ENCODE peak calls at places on chromosomes 5 and 9, in nine cellular contexts. Y is nephron progenitor cell, S is glutamatergic neuron, Q is WTC11, B is Calu3, N is GM06990, V is lung, H is HFF-Myc, M is cardiac fibroblast. J is an unnamed sample.

GRCh38 chr9:530681-531080 is 310.8 kb upstream of the DMRT1 start:
- DNase-seq in Y (no peak), S (no peak), Q (no peak), B (peak; percentile 19), N (no peak), V (no peak), H (no peak), M (peak; percentile 67), J (no peak)

GRCh38 chr5:138967806-138968448 is 92.8 kb upstream of the LRRTM2 start:
- DNase-seq in Y (no peak), S (no peak), Q (no peak), B (peak; percentile 61), N (no peak), V (peak; percentile 81), H (no peak), M (no peak), J (no peak)

GRCh38 chr5:40429258-40430111 is 250.2 kb upstream of the PTGER4 start:
- DNase-seq in Y (no peak), S (no peak), Q (no peak), B (no peak), N (no peak), V (no peak), H (no peak), M (peak; percentile 43), J (no peak)

GRCh38 chr5:175464414-175465233 is 13.7 kb upstream of the SFXN1 start:
- DNase-seq in Y (peak; percentile 72), S (peak; percentile 78), Q (peak; percentile 79), B (peak; percentile 78), N (no peak), V (peak; percentile 47), H (no peak), M (peak; percentile 44), J (peak; percentile 80)

GRCh38 chr9:4742246-4742645 is 1.2 kb upstream of the AK3 start:
- DNase-seq in Y (no peak), S (no peak), Q (no peak), B (no peak), N (no peak), V (no peak), H (no peak), M (no peak), J (no peak)

GRCh38 chr9:17005085-17005484 is 129.8 kb upstream of the CNTLN start:
- DNase-seq in Y (peak; percentile 37), S (no peak), Q (no peak), B (peak; percentile 38), N (no peak), V (no peak), H (peak; percentile 41), M (peak; percentile 85), J (no peak)

GRCh38 chr9:84996716-84997115 is 327.2 kb downstream of the NTRK2 start:
- DNase-seq in Y (no peak), S (no peak), Q (no peak), B (no peak), N (no peak), V (no peak), H (no peak), M (no peak), J (no peak)

GRCh38 chr5:9765421-9765820 is 135.3 kb upstream of the TAS2R1 start:
- DNase-seq in Y (no peak), S (no peak), Q (no peak), B (no peak), N (no peak), V (no peak), H (peak; percentile 85), M (no peak), J (no peak)

GRCh38 chr5:149337746-149338145 is 7.6 kb upstream of the GRPEL2 start:
- DNase-seq in Y (no peak), S (peak; percentile 71), Q (no peak), B (no peak), N (no peak), V (no peak), H (no peak), M (no peak), J (no peak)

GRCh38 chr9:92517046-92517445 is 18.7 kb downstream of the ECM2 start:
- DNase-seq in Y (no peak), S (no peak), Q (no peak), B (no peak), N (no peak), V (no peak), H (no peak), M (no peak), J (no peak)

GRCh38 chr9:92513349-92513748 is 22.4 kb downstream of the ECM2 start:
- DNase-seq in Y (no peak), S (no peak), Q (no peak), B (no peak), N (no peak), V (no peak), H (no peak), M (peak; percentile 37), J (no peak)

GRCh38 chr9:92510747-92511146 is 25.0 kb downstream of the ECM2 start:
- DNase-seq in Y (no peak), S (no peak), Q (no peak), B (no peak), N (no peak), V (no peak), H (no peak), M (no peak), J (no peak)

GRCh38 chr9:92512622-92513021 is 23.2 kb downstream of the ECM2 start:
- DNase-seq in Y (no peak), S (no peak), Q (no peak), B (no peak), N (no peak), V (no peak), H (no peak), M (no peak), J (no peak)

GRCh38 chr9:92514635-92515034 is 21.2 kb downstream of the ECM2 start:
- DNase-seq in Y (no peak), S (no peak), Q (no peak), B (no peak), N (no peak), V (no peak), H (no peak), M (no peak), J (no peak)
- TF ChIP-seq CTCF in Y (no peak), S (no peak), Q (no peak), B (no peak), N (no peak), V (no peak), H (no peak), M (no peak), J (no peak)

GRCh38 chr5:154858972-154859950 is 834 bp downstream of the CNOT8 start:
- DNase-seq in Y (no peak), S (no peak), Q (no peak), B (no peak), N (peak; percentile 29), V (no peak), H (no peak), M (peak; percentile 7), J (no peak)

GRCh38 chr5:154858251-154858971 is at the start of gene CNOT8:
- DNase-seq in Y (peak; percentile 97), S (peak; percentile 98), Q (peak; percentile 97), B (peak; percentile 99), N (peak; percentile 98), V (peak; percentile 98), H (peak; percentile 88), M (peak; percentile 99), J (peak; percentile 97)

GRCh38 chr5:154860123-154860522 is 1.7 kb downstream of the CNOT8 start:
- DNase-seq in Y (no peak), S (no peak), Q (no peak), B (peak; percentile 28), N (no peak), V (peak; percentile 51), H (no peak), M (peak; percentile 68), J (peak; percentile 10)

GRCh38 chr5:154857091-154857533 is 1.3 kb upstream of the CNOT8 start:
- DNase-seq in Y (no peak), S (peak; percentile 86), Q (no peak), B (no peak), N (no peak), V (no peak), H (no peak), M (no peak), J (no peak)

GRCh38 chr5:154857534-154858250 is 735 bp upstream of the CNOT8 start:
- DNase-seq in Y (peak; percentile 93), S (peak; percentile 94), Q (peak; percentile 94), B (peak; percentile 97), N (peak; percentile 85), V (peak; percentile 91), H (peak; percentile 88), M (peak; percentile 98), J (peak; percentile 87)
- TF ChIP-seq CTCF in Y (no peak), S (peak; percentile 23), Q (no peak), B (no peak), N (no peak), V (no peak), H (no peak), M (peak; percentile 9), J (no peak)

GRCh38 chr9:95086564-95086955 is 230.9 kb downstream of the FANCC start:
- DNase-seq in Y (no peak), S (no peak), Q (no peak), B (no peak), N (no peak), V (no peak), H (no peak), M (no peak), J (no peak)

GRCh38 chr9:95089257-95089873 is 228.1 kb downstream of the FANCC start:
- DNase-seq in Y (no peak), S (no peak), Q (no peak), B (no peak), N (no peak), V (no peak), H (no peak), M (no peak), J (no peak)

GRCh38 chr9:95085861-95086563 is 231.5 kb downstream of the FANCC start:
- DNase-seq in Y (no peak), S (no peak), Q (no peak), B (no peak), N (no peak), V (no peak), H (no peak), M (no peak), J (no peak)

GRCh38 chr9:95088421-95089161 is 228.9 kb downstream of the FANCC start:
- DNase-seq in Y (no peak), S (no peak), Q (no peak), B (no peak), N (no peak), V (no peak), H (no peak), M (no peak), J (no peak)

GRCh38 chr9:95087659-95088242 is 229.8 kb downstream of the FANCC start:
- DNase-seq in Y (no peak), S (no peak), Q (no peak), B (peak; percentile 50), N (no peak), V (no peak), H (no peak), M (no peak), J (no peak)
- TF ChIP-seq CTCF in Y (no peak), S (no peak), Q (no peak), B (no peak), N (peak; percentile 38), V (no peak), H (peak; percentile 20), M (no peak), J (no peak)

DNA sequence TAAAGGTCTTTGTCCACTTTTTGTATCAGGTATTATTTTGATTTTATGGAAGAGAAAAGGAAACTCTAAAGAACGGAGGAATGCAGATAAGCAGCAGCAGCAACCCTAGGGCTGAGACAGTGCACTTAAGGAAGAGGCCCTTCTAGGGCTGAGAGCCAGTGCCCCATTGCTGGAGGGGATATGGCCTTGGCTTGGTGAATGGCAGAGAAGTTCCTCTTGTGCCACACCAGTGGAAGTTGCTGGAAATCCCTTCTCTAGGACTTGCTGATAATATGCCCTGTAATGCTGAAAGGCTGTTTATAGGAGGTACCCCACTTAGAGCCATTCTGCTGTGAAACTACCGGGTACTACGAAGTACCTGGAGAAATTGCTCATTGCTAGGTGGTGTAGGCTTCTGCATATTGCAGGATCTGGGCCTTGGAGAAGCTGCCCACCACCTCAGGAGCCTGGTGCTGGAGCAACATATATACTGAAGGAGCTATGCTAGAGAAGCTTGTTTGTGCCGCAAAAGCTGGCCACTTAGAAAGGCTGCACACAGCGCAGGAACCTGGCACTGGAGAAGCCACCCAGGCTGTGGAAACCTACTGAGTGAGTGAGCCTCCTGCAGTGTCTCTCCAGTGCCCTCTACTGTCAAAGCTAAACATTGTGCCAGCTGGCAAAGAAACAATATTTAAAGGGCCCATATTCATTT is 9.6 kb upstream of the UBTD2 start:
- DNase-seq in Y (peak; percentile 56), S (peak; percentile 54), Q (peak; percentile 53), B (peak; percentile 72), N (peak; percentile 44), V (peak; percentile 73), H (no peak), M (peak; percentile 86), J (peak; percentile 57)
- TF ChIP-seq CTCF in Y (peak; percentile 91), S (peak; percentile 66), Q (no peak), B (peak; percentile 87), N (peak; percentile 93), V (peak; percentile 89), H (peak; percentile 88), M (peak; percentile 93), J (peak; percentile 47)

J was measured in endothelial cell.